ENCODE peak calls at places on chromosomes 2 and 18, in five cellular contexts. W is keratinocyte, B is PC-9, N is fibroblast of lung, F is heart left ventricle. C is an unnamed sample.

GRCh38 chr2:111972955-111973565 is 74.7 kb downstream of the MERTK start:
- DNase-seq in W (no peak), B (peak), N (peak), F (no peak), C (no peak)

GRCh38 chr2:28390857-28391563 is 1.6 kb upstream of the FOSL2 start:
- DNase-seq in W (no peak), B (peak), N (peak), F (peak), C (peak)

GRCh38 chr18:56538756-56539155 is 99.6 kb downstream of the TXNL1 start:
- DNase-seq in W (no peak), B (no peak), N (peak), F (no peak), C (no peak)

GRCh38 chr2:212427031-212427430 is 111.6 kb downstream of the ERBB4 start:
- DNase-seq in W (no peak), B (no peak), N (no peak), F (no peak), C (no peak)

GRCh38 chr2:23384551-23385349 is at the start of gene KLHL29:
- DNase-seq in W (no peak), B (peak), N (peak), F (peak), C (peak)

GRCh38 chr18:57921708-57922107 is 118.6 kb upstream of the ATP8B1 start:
- DNase-seq in W (no peak), B (no peak), N (peak), F (no peak), C (peak)

GRCh38 chr2:83578405-83578804 is 880.7 kb downstream of the SUCLG1 start:
- DNase-seq in W (no peak), B (no peak), N (no peak), F (no peak), C (no peak)

GRCh38 chr2:85865539-85866164 is 23.1 kb downstream of the ST3GAL5 start:
- DNase-seq in W (no peak), B (no peak), N (peak), F (no peak), C (peak)

GRCh38 chr2:76737607-76738006 is 784.6 kb downstream of the LRRTM4 start:
- DNase-seq in W (no peak), B (no peak), N (no peak), F (no peak), C (no peak)

GRCh38 chr18:48623468-48624220 is 84.8 kb downstream of the CTIF start:
- DNase-seq in W (peak), B (no peak), N (peak), F (no peak), C (peak)

GRCh38 chr18:12821408-12821807 is 62.6 kb downstream of the PTPN2 start:
- DNase-seq in W (no peak), B (no peak), N (no peak), F (no peak), C (no peak)

GRCh38 chr2:130892793-130893785 is 56.4 kb downstream of the ARHGEF4 start:
- DNase-seq in W (no peak), B (no peak), N (no peak), F (no peak), C (no peak)

GRCh38 chr2:186328848-186329247 is 157.2 kb upstream of the ZC3H15 start:
- DNase-seq in W (no peak), B (no peak), N (no peak), F (no peak), C (peak)

GRCh38 chr2:228649876-228650275 is 468.4 kb upstream of the SPHKAP start:
- DNase-seq in W (no peak), B (no peak), N (no peak), F (no peak), C (no peak)

GRCh38 chr2:15223887-15224286 is 337.2 kb downstream of the NBAS start:
- DNase-seq in W (peak), B (no peak), N (peak), F (no peak), C (peak)

DNA sequence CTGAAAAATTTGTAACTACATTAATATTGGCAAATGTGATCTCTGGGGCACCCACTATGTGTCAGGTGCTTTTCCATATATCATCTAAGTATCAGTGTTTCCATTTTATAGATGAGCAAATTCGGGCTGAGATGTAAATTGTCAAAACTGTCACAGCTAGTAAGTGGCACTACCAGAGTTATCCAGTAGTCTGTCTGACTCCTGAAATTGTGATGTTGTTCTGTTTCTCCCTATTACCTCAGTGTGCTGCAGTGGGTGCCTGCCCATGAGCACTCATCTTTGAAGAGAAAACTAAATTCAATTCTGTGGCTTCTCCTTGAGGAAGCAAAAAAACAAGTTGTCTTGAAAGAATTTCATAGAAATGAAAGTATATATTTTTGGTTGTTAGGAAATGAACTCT is 467.4 kb upstream of the FANCL start:
- DNase-seq in W (no peak), B (no peak), N (no peak), F (no peak), C (no peak)
- TF ChIP-seq CTCF in W (peak), B (no peak), N (no peak), F (no peak), C (no peak)

GRCh38 chr2:127408004-127408806 is 10.0 kb upstream of the PROC start:
- DNase-seq in W (no peak), B (peak), N (peak), F (peak), C (peak)
- H3K4me3 ChIP-seq in W (peak), B (peak), N (peak), F (peak), C (peak)

GRCh38 chr2:10985260-10985659 is 73.5 kb downstream of the KCNF1 start:
- DNase-seq in W (no peak), B (no peak), N (no peak), F (no peak), C (no peak)
- TF ChIP-seq CTCF in W (peak), B (no peak), N (no peak), F (no peak), C (no peak)

DNA sequence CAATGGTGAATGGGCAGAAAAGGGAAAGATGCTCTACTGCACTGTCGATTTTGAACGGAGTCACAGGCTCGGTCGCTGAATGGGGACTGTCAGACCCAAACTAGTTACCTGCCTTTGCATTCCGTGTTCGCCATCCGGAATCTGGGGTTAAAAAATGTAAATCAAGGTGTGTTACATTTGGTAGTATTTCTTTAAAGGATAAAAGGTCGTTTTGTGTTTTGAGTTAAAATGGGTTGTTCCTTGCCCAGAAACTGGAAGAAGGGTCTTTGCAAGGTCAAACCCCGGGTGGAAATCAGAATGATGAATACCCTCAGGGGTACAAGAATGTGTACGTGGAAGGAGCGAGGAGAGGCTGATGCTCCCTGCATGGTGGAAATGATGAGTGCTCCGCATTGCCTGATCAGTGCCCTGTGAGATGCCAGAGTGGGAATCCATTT is 1.0 kb downstream of the VSNL1 start:
- DNase-seq in W (no peak), B (no peak), N (no peak), F (no peak), C (no peak)
- H3K4me3 ChIP-seq in W (peak), B (peak), N (peak), F (peak), C (no peak)

GRCh38 chr2:59462418-59463197 is 1090.8 kb downstream of the BCL11A start:
- DNase-seq in W (no peak), B (no peak), N (no peak), F (no peak), C (no peak)
- TF ChIP-seq CTCF in W (no peak), B (no peak), N (no peak), F (no peak), C (no peak)

DNA sequence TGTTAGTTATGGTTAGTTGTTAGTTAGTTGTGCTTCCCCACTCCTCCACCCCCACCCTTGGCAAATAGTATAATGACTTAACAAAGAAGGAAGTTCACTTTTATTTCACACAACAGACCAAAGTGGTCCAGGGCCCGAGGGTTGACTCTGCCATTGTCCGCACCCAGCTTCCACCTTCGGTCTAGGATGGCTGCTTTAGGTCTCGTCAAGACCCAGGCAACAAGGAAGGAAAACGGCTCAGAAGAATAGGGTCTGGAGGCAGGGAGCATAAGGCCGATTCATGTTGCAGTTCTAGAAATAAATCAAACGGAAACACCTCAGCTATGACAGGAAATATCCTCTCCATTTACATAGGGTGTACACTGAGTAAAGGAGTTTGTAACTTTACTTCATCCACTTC is 206.0 kb upstream of the CXCR4 start:
- DNase-seq in W (no peak), B (no peak), N (no peak), F (no peak), C (no peak)
- H3K4me3 ChIP-seq in W (no peak), B (no peak), N (no peak), F (no peak), C (no peak)

DNA sequence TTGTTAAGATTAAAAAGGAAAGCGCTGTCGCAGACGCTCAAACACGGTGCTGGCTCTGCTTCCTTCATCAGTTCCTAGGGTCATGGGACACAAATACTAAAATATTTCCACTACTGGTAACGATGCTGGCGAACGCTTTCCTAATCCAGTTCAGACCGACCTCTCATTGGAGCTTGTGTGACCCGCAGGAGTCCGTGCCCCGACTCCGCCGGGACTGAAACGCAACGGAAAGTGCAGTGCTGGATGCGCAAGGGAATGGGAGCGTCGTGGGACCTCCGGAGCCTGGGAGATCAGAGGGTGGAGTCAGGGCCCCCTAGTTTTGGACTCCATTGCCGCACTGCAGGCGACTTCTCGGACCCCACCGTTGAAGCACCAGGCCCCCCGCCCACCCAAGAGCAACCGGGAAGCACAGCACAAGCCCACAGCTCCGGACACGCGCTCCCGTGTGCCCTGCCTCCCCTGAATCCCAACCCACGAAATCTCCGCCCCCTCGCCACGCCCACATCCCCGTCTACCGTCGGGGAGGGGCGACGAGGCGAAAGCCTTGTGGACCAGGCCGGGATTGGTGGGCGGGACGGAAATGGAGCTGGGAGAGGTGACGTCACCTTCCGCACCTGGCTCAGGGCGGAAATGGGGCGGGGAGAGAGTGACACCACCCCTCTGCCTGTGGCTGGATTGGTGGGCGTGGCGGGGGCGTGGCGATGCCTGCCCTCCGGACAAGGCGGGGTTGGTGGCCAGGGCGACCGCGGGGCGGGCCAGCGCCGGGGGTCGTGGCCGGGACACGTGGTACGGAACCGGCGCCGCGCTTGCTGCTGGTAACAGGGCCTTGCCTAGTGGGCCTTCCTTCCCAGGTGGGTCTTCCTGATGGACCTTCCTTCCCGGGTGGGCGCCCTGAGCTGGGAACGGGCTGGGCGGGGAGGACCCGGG is at the start of gene CNDP2:
- DNase-seq in W (peak), B (peak), N (peak), F (peak), C (peak)
- TF ChIP-seq CTCF in W (no peak), B (no peak), N (no peak), F (no peak), C (no peak)

DNA sequence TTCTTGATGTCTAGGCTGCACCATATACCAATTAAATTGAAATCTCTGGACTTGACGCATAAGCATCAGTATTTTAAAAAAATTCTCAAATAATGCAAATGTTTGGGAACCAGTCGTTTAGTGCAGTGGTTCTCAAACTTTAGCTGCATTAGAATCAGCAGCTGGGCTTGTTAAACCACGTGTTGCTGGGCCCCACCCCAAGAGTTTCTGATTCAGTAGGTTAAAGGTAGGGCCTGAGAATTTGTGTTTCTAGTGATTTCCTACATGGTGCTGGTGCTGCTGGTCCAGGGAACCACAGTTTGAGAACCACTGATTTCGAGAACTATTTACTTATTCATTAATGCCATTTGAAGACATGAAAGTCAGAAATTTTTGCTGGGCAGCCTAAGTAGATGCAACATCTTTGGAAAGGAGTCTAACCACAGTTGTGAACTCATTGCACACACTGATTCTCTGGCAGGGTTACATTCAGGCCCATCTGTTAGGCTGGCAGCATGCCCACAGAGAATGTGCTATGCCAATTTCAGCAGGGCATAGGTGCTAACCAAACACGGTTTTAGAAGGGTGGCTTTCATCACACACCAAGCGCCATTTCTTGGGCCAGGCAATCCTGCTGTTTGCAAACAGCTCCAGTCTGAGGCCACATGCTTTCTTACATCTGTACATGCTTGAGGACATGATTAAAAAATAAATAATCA is 26.4 kb upstream of the ATP5MC3 start:
- DNase-seq in W (no peak), B (no peak), N (no peak), F (peak), C (no peak)
- H3K4me3 ChIP-seq in W (no peak), B (no peak), N (no peak), F (no peak), C (no peak)

DNA sequence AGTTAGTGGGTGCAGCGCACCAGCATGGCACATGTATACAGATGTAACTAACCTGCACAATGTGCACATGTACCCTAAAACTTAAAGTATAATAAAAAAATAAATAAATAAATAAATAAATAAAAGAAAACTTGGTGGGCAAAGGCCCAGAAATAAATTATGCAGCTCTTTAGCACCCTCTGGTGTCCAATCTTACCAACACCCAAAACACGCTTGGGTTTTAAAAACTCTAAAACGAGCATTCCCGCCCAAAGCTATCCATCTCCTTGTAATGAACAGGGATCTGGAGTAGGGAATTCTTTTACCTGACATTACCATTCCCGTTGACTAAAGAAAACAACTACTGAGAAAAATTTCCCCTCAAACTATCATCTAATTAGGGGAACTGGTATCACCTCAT is 2005.9 kb upstream of the CELF4 start:
- DNase-seq in W (no peak), B (peak), N (peak), F (no peak), C (peak)
- TF ChIP-seq CTCF in W (peak), B (peak), N (peak), F (peak), C (peak)

C was measured in fibroblast of villous mesenchyme.